ENCODE peak calls at places on chromosomes 12 and 14, in six cellular contexts. S, K, C, I, Z and N are unnamed samples.

GRCh38 chr12:23356927-23357708 is 592.4 kb downstream of the SOX5 start:
- DNase-seq in K (no peak), C (no peak), I (no peak), Z (no peak), S (no peak), N (no peak)

GRCh38 chr12:102562836-102563425 is 82.6 kb upstream of the IGF1 start:
- DNase-seq in K (no peak), Z (no peak), I (no peak), C (no peak), S (peak), N (no peak)

GRCh38 chr14:75401356-75401755 is 26.5 kb upstream of the JDP2 start:
- DNase-seq in C (no peak), Z (no peak), S (no peak), I (no peak), K (no peak), N (no peak)

GRCh38 chr12:58575281-58575680 is 345.0 kb downstream of the LRIG3 start:
- DNase-seq in I (no peak), S (no peak), K (no peak), Z (peak), C (peak), N (no peak)

GRCh38 chr12:97921957-97922722 is 459.5 kb downstream of the RMST start:
- DNase-seq in K (peak), I (no peak), S (no peak), C (peak), Z (peak), N (no peak)

GRCh38 chr14:95228240-95228639 is 70.9 kb upstream of the DICER1 start:
- DNase-seq in Z (no peak), I (no peak), K (no peak), C (no peak), S (no peak), N (no peak)

GRCh38 chr14:99562848-99563748 is 40.9 kb downstream of the CCDC85C start:
- DNase-seq in C (peak), K (peak), S (peak), I (peak), Z (no peak), N (peak)

GRCh38 chr12:12630850-12631249 is 19.2 kb downstream of the CREBL2 start:
- DNase-seq in K (no peak), I (no peak), C (no peak), Z (no peak), S (no peak), N (no peak)

GRCh38 chr14:44564908-44565307 is 57.8 kb upstream of the FSCB start:
- DNase-seq in Z (no peak), I (no peak), C (peak), S (no peak), K (no peak), N (no peak)

GRCh38 chr12:51460519-51460918 is 35.9 kb downstream of the SLC4A8 start:
- DNase-seq in Z (no peak), C (peak), S (no peak), I (no peak), K (no peak), N (no peak)

GRCh38 chr12:128729628-128730121 is 94.1 kb downstream of the SLC15A4 start:
- DNase-seq in S (no peak), Z (peak), I (no peak), C (no peak), K (peak), N (no peak)

GRCh38 chr12:44286821-44287220 is 450.9 kb downstream of the TMEM117 start:
- DNase-seq in Z (no peak), I (no peak), C (no peak), S (no peak), K (no peak), N (no peak)

GRCh38 chr12:101697197-101697929 is at the start of gene CHPT1:
- DNase-seq in C (peak), S (peak), Z (no peak), K (no peak), I (peak), N (peak)

GRCh38 chr14:101446387-101446969 is 114.8 kb upstream of the DIO3 start:
- DNase-seq in I (no peak), S (no peak), C (no peak), Z (no peak), K (no peak), N (no peak)

GRCh38 chr14:23366163-23366921 is 1.4 kb upstream of the EFS start:
- DNase-seq in K (peak), S (peak), I (no peak), Z (peak), C (peak), N (peak)

GRCh38 chr12:130017571-130018449 is 114.0 kb upstream of the TMEM132D start:
- DNase-seq in C (peak), K (peak), I (no peak), Z (peak), S (no peak), N (peak)

GRCh38 chr12:25459541-25459951 is 93.5 kb downstream of the LMNTD1 start:
- DNase-seq in S (no peak), K (no peak), I (no peak), C (no peak), Z (no peak), N (no peak)

GRCh38 chr14:83923836-83924235 is 1606.1 kb upstream of the FLRT2 start:
- DNase-seq in K (no peak), C (no peak), I (no peak), S (no peak), Z (no peak), N (no peak)

GRCh38 chr12:9951026-9951652 is 19.0 kb upstream of the CLEC2A start:
- DNase-seq in S (no peak), C (no peak), Z (no peak), I (no peak), K (no peak), N (no peak)

GRCh38 chr12:65194949-65195348 is 25.6 kb downstream of the LEMD3 start:
- DNase-seq in I (no peak), Z (no peak), C (no peak), S (no peak), K (no peak), N (no peak)

GRCh38 chr14:35740215-35740614 is 68.9 kb downstream of the RALGAPA1 start:
- DNase-seq in I (no peak), S (no peak), Z (no peak), K (no peak), C (peak), N (no peak)

GRCh38 chr14:30450620-30451019 is 108.3 kb upstream of the G2E3 start:
- DNase-seq in I (no peak), C (peak), S (no peak), Z (peak), K (no peak), N (no peak)

GRCh38 chr12:56189918-56190694 is 823 bp upstream of the SMARCC2 start:
- DNase-seq in C (peak), I (peak), S (peak), Z (peak), K (no peak), N (peak)

GRCh38 chr12:120709976-120710804 is at the start of gene UNC119B:
- DNase-seq in S (peak), K (no peak), Z (peak), I (peak), C (peak), N (peak)

GRCh38 chr14:68956728-68957127 is 22.4 kb downstream of the ACTN1 start:
- DNase-seq in I (no peak), K (no peak), S (no peak), Z (no peak), C (no peak), N (no peak)

GRCh38 chr14:105294142-105294597 is 6.6 kb downstream of the BRF1 start:
- DNase-seq in I (no peak), C (peak), S (no peak), K (no peak), Z (no peak), N (no peak)

GRCh38 chr12:14403711-14404164 is 38.3 kb downstream of the ATF7IP start:
- DNase-seq in Z (peak), S (no peak), C (peak), K (peak), I (no peak), N (peak)

GRCh38 chr14:91570021-91570420 is 59.9 kb upstream of the PPP4R3A start:
- DNase-seq in K (no peak), Z (no peak), S (no peak), I (no peak), C (no peak), N (no peak)

GRCh38 chr14:91569301-91569700 is 59.2 kb upstream of the PPP4R3A start:
- DNase-seq in C (no peak), S (no peak), Z (no peak), I (no peak), K (no peak), N (no peak)

GRCh38 chr14:91573894-91574837 is 64.1 kb upstream of the PPP4R3A start:
- DNase-seq in S (peak), Z (peak), K (no peak), I (peak), C (peak), N (peak)

GRCh38 chr14:91573528-91573893 is 63.4 kb upstream of the PPP4R3A start:
- DNase-seq in K (no peak), I (no peak), S (no peak), Z (no peak), C (no peak), N (no peak)

GRCh38 chr14:91568626-91569025 is 58.5 kb upstream of the PPP4R3A start:
- DNase-seq in Z (no peak), K (no peak), I (no peak), S (no peak), C (no peak), N (no peak)
- TF ChIP-seq CTCF in Z (no peak), K (no peak), I (no peak), S (no peak), C (no peak), N (no peak)

GRCh38 chr12:2052861-2053674 is at the start of gene CACNA1C:
- DNase-seq in K (no peak), S (peak), Z (peak), I (no peak), C (peak), N (peak)
- TF ChIP-seq CTCF in K (no peak), S (no peak), Z (no peak), I (no peak), C (no peak), N (no peak)

GRCh38 chr12:6603095-6603567 is 4.0 kb downstream of the CHD4 start:
- DNase-seq in C (peak), S (no peak), I (no peak), K (no peak), Z (peak), N (no peak)

GRCh38 chr12:6604254-6605029 is 2.7 kb downstream of the CHD4 start:
- DNase-seq in S (no peak), I (no peak), C (no peak), K (no peak), Z (no peak), N (no peak)

GRCh38 chr12:6607751-6608591 is 792 bp upstream of the CHD4 start:
- DNase-seq in C (peak), K (no peak), I (peak), S (no peak), Z (peak), N (peak)

GRCh38 chr12:6606331-6607131 is 648 bp downstream of the CHD4 start:
- DNase-seq in C (peak), S (peak), K (no peak), Z (peak), I (peak), N (no peak)

GRCh38 chr12:6605425-6606330 is 1.5 kb downstream of the CHD4 start:
- DNase-seq in I (peak), S (peak), C (peak), K (no peak), Z (peak), N (peak)
- TF ChIP-seq CTCF in I (no peak), S (no peak), C (peak), K (peak), Z (no peak), N (no peak)

GRCh38 chr14:67599698-67600561 is at the start of gene PIGH:
- DNase-seq in S (peak), I (peak), K (no peak), C (peak), Z (peak), N (peak)
- TF ChIP-seq CTCF in S (peak), I (peak), K (peak), C (peak), Z (peak), N (peak)